ENCODE peak calls at places on chromosome 10, in six cellular contexts. R is heart right ventricle, N is A549, J is sigmoid colon, X is foreskin keratinocyte, D is endodermal cell. K is an unnamed sample. For H3K4me1, the result is how much of the 10 kb centered on the place peaks cover.

GRCh38 chr10:120824864-120825263 is 26.3 kb upstream of the WDR11 start:
- DNase-seq in R (no peak), N (peak), J (no peak), X (peak), D (peak), K (no peak)

GRCh38 chr10:77406764-77407430 is 230.7 kb downstream of the KCNMA1 start:
- DNase-seq in R (no peak), N (no peak), J (no peak), X (no peak), D (no peak), K (no peak)

GRCh38 chr10:18479502-18479901 is 171.9 kb downstream of the NSUN6 start:
- DNase-seq in R (no peak), N (no peak), J (no peak), X (no peak), D (no peak), K (no peak)

GRCh38 chr10:79053481-79054202 is 15.1 kb upstream of the ZMIZ1 start:
- DNase-seq in R (no peak), N (no peak), J (peak), X (no peak), D (no peak), K (no peak)

GRCh38 chr10:48526371-48526821 is 78.5 kb downstream of the ARHGAP22 start:
- DNase-seq in R (no peak), N (no peak), J (no peak), X (peak), D (peak), K (peak)

GRCh38 chr10:89609730-89610393 is 35.2 kb downstream of the PANK1 start:
- DNase-seq in R (no peak), N (no peak), J (no peak), X (no peak), D (no peak), K (no peak)

GRCh38 chr10:127907411-127908105 is 655 bp downstream of the PTPRE start:
- DNase-seq in R (peak), N (no peak), J (peak), X (no peak), D (peak), K (peak)

GRCh38 chr10:71112138-71112785 is 100.1 kb upstream of the UNC5B start:
- DNase-seq in R (no peak), N (no peak), J (no peak), X (peak), D (no peak), K (no peak)

GRCh38 chr10:76973515-76974289 is 663.9 kb downstream of the KCNMA1 start:
- DNase-seq in R (no peak), N (no peak), J (peak), X (peak), D (no peak), K (no peak)

GRCh38 chr10:10824611-10825148 is 193.0 kb upstream of the CELF2 start:
- DNase-seq in R (peak), N (no peak), J (peak), X (no peak), D (no peak), K (no peak)

GRCh38 chr10:69629897-69630650 is at the start of gene FAM241B:
- DNase-seq in R (peak), N (peak), J (peak), X (peak), D (peak), K (peak)

GRCh38 chr10:50561266-50561665 is 62.5 kb downstream of the SGMS1 start:
- DNase-seq in R (no peak), N (no peak), J (no peak), X (no peak), D (no peak), K (no peak)

GRCh38 chr10:15197276-15197675 is 28.8 kb upstream of the NMT2 start:
- DNase-seq in R (no peak), N (no peak), J (no peak), X (no peak), D (no peak), K (no peak)

GRCh38 chr10:100141446-100142087 is 44.3 kb downstream of the ERLIN1 start:
- DNase-seq in R (no peak), N (no peak), J (no peak), X (no peak), D (no peak), K (no peak)

GRCh38 chr10:80664071-80664680 is 126.5 kb downstream of the SH2D4B start:
- DNase-seq in R (peak), N (peak), J (peak), X (peak), D (peak), K (peak)

GRCh38 chr10:1024103-1024502 is 1.6 kb downstream of the IDI2 start:
- DNase-seq in R (no peak), N (no peak), J (no peak), X (no peak), D (peak), K (no peak)

GRCh38 chr10:95513941-95514392 is 47.2 kb downstream of the SORBS1 start:
- DNase-seq in R (peak), N (peak), J (peak), X (peak), D (no peak), K (peak)

GRCh38 chr10:126242352-126243260 is 145.7 kb downstream of the ADAM12 start:
- DNase-seq in R (peak), N (no peak), J (no peak), X (peak), D (no peak), K (peak)

DNA sequence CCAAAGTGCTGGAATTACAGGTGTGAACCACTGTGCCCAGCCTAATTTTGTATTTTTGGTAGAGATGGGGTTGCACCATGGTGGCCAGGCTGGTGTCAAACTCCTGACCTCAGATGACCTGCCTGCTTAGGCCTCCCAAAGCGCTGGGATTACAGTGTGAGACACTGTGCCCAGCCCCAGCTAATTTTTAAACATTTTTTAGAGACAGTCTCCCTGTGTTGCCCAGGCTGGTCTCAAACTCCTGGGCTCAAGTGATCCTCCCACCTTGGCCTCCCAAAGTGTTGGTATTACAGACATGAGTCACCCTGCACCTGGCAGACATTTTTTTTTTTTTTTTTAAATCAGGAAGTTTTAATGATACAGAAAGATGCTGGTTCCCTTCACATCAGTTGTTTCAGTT is 15.5 kb downstream of the DENND10 start:
- DNase-seq in R (no peak), N (no peak), J (peak), X (no peak), D (no peak), K (no peak)
- H3K27ac ChIP-seq in R (no peak), N (no peak), J (no peak), X (no peak), D (no peak), K (no peak)

DNA sequence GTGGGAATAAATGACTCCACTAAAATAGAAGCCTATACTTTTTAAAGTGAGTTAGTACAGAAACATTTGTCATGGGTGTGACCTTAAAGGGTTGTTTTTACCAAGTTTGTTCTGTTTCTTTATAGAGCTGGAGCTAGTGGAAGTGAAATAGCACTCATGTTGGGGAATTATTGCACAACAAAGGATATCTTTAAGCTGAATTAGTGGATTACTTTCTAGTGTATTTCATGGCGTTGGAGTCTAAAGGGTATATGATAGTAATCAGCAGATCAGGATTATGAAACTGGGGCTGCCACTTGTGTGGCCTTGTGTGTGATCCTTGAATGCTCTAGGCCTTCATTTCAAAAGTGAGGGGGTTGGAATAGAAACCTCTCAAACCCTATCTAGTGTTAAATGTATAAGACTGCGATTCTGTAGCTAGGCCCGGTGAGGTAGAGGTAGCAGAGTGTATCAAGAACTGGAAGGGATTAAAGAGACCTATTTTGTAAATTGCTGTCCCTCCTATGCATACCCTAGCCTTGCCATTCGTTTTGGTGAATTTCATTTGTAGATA is 123.7 kb downstream of the LYZL1 start:
- DNase-seq in R (no peak), N (no peak), J (no peak), X (no peak), D (no peak), K (no peak)
- H3K4me1 ChIP-seq in R (under half), N (under half), J (under half), X (under half), D (under half), K (under half)

DNA sequence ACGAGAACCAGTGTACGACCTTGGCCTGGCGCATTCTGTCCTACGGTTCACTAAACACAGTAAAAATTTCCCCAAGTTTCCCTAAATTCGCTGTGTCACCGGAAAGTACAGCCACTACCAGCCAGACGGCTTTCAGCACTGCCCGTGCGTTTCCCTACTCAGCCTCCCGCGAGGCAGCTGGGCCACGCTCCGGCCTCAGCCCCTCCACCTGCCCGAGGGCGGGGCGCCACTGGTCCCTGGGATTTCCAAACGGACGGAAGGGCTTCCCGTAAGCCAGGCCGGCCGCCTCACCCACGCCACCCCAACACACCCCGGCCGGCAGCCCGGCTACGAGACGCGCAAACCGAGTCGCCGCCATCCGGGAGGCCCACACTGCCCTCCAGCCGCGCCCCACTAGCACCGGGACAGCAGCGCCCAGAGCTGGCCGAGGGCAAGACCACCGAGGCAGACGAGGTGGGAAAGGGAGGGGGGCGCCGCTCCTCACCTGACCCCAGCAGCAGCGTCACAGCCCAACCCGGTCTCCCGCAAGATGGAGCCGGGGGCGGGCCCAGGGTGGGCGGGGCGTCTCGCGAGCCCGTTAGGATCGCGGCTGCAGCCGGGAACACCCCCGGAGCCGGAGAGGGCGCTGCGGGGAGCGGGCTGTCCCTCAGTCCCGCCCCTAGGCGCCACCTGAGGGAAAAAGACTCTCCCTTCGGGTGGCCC is at the start of gene ANXA7:
- DNase-seq in R (peak), N (peak), J (peak), X (peak), D (peak), K (peak)
- TF ChIP-seq CTCF in R (peak), N (peak), J (peak), X (peak), D (peak), K (peak)

DNA sequence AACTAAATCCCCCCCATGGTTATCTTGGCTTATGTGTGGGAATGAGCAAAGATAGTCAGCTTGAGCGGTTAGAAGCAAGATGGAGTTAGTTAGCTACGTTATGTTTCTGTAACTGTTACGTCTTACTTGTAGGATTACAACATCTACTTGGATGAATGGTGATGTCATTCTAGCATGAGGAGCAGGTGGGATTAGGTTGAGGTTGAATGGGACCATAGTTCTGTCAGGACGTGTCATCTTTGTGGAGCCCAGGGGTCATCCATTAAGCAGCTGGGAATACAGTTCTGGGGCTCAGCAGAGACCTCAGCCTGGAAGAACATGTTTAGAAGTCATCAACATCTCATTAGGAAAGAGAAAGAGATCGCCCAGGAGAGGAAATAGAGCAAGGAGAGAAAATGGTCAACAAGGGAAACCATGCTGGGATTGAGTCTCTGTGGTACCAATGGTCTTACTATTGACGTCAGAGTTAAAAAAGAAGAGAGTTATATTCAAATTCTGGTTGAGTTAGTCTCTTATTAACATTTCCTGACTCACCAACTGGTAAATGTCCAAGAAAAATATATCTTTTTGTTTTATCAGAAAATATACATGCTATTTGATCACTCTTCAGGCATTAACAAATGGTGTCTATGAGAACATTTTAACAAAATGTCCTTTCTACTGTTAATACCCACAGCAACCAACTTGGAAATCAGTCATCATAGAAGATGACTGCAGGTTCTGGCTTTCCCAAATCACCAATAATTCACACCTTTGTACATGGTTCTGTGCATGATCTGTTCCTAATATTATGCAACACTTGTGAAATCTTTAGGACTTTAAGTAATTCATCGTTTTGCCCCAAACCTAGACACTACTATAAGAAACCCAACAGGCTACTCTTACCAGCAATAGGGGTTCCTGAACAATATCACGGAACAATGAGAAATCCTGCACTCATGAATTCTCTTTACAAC is 96.9 kb downstream of the KIAA1217 start:
- DNase-seq in R (no peak), N (no peak), J (no peak), X (peak), D (no peak), K (peak)
- H3K27ac ChIP-seq in R (peak), N (no peak), J (no peak), X (no peak), D (no peak), K (no peak)

GRCh38 chr10:58993480-58994221 is 182.8 kb upstream of the PHYHIPL start:
- DNase-seq in R (no peak), N (no peak), J (no peak), X (no peak), D (no peak), K (no peak)

GRCh38 chr10:58992830-58993460 is 183.5 kb upstream of the PHYHIPL start:
- DNase-seq in R (no peak), N (no peak), J (no peak), X (no peak), D (no peak), K (no peak)

GRCh38 chr10:58989486-58990039 is 186.9 kb upstream of the PHYHIPL start:
- DNase-seq in R (no peak), N (no peak), J (no peak), X (no peak), D (no peak), K (no peak)

GRCh38 chr10:58991842-58992241 is 184.6 kb upstream of the PHYHIPL start:
- DNase-seq in R (no peak), N (no peak), J (no peak), X (no peak), D (no peak), K (no peak)

GRCh38 chr10:58990693-58991092 is 185.8 kb upstream of the PHYHIPL start:
- DNase-seq in R (no peak), N (no peak), J (no peak), X (no peak), D (no peak), K (no peak)
- H3K4me1 ChIP-seq in R (under half), N (under half), J (under half), X (under half), D (under half), K (under half)

DNA sequence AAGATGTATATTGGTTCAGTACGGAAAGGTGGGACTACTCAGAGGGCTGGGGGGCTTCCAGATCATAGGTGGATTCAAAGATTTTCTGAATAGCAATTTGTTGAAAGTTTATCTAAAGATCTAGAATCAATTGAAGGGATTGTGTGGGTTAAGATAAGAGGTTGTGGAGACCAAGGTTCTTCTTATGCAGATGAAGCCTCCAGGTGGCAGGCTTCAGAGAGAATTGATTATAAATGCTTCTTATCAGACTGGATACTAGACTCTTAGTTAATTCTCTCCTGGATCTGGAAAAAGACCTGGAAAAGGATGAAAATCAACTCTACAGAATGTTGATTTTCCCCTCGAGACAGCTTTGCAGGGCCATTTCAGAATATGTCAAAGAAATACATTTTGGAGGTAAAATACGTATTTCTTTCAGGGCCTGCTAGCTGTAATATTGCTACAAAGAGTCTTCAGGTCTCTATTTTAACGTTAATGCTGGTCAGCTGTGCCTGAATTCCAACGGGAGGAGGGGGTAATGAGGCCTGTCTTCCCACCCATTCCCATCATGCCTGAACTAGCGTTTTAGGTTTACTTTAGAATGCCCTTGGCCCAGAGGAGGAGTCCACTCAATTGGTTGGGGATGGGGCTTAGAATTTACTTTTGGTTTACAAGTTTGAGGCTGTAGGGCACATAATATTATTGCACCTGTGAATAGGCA is 12.8 kb upstream of the GPR15LG start:
- DNase-seq in R (no peak), N (no peak), J (no peak), X (no peak), D (no peak), K (no peak)
- TF ChIP-seq CTCF in R (no peak), N (no peak), J (no peak), X (peak), D (peak), K (peak)

DNA sequence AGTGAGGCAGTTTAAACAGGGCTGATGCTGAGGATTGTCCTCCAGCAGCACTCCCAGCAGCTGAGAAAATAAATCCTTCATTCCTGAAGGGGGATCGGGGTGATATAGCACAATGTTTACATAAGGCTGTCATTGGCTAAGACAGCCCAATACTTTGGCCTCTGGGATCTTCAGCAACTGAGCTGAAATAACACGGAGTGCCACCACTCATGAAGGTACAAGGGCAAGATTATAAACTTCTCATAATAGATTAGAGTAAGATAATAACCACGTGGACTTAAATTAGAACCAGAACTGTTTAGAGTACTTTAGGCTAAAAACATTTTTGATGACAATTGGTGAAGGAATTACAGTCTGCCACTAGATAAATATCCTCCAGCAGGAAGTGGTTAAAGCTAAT is 70.0 kb upstream of the PAPSS2 start:
- DNase-seq in R (no peak), N (no peak), J (no peak), X (no peak), D (no peak), K (peak)
- H3K27ac ChIP-seq in R (no peak), N (peak), J (no peak), X (no peak), D (no peak), K (no peak)